ENCODE peak calls at places on chromosomes 12 and 14, in nine cellular contexts. One of them, this sample, is unnamed.

GRCh38 chr12:93706824-93707223 is 29.6 kb downstream of the CRADD start:
- DNase-seq in GM04504: no peak
- DNase-seq in GM13977: no peak
- DNase-seq in tibial artery: no peak
- DNase-seq in left lung: no peak
- DNase-seq in stimulated activated CD8-positive, alpha-beta memory T cell treated with anti-CD3 and anti-CD28 coated beads, Interleukin-4, amount 100 ng/mL, for 48 hours: no peak
- DNase-seq in effector memory CD8-positive, alpha-beta T cell: no peak
- DNase-seq in naive thymus-derived CD4-positive, alpha-beta T cell: no peak
- DNase-seq in HFF-Myc: no peak
- DNase-seq in this sample: no peak

GRCh38 chr14:44961151-44961729 is 507 bp downstream of the KLHL28 start:
- DNase-seq in GM04504: no peak
- DNase-seq in GM13977: peak; percentile 25
- DNase-seq in tibial artery: peak; percentile 66
- DNase-seq in left lung: peak; percentile 74
- DNase-seq in stimulated activated CD8-positive, alpha-beta memory T cell treated with anti-CD3 and anti-CD28 coated beads, Interleukin-4, amount 100 ng/mL, for 48 hours: peak; percentile 68
- DNase-seq in effector memory CD8-positive, alpha-beta T cell: peak; percentile 54
- DNase-seq in naive thymus-derived CD4-positive, alpha-beta T cell: peak; percentile 47
- DNase-seq in HFF-Myc: no peak
- DNase-seq in this sample: peak; percentile 64

GRCh38 chr12:101490286-101490920 is 15.3 kb downstream of the SPIC start:
- DNase-seq in GM04504: no peak
- DNase-seq in GM13977: peak; percentile 47
- DNase-seq in tibial artery: no peak
- DNase-seq in left lung: no peak
- DNase-seq in stimulated activated CD8-positive, alpha-beta memory T cell treated with anti-CD3 and anti-CD28 coated beads, Interleukin-4, amount 100 ng/mL, for 48 hours: no peak
- DNase-seq in effector memory CD8-positive, alpha-beta T cell: no peak
- DNase-seq in naive thymus-derived CD4-positive, alpha-beta T cell: no peak
- DNase-seq in HFF-Myc: peak; percentile 2
- DNase-seq in this sample: peak; percentile 52

GRCh38 chr12:132600048-132601032 is 10.0 kb downstream of the LRCOL1 start:
- DNase-seq in GM04504: peak; percentile 28
- DNase-seq in GM13977: peak; percentile 81
- DNase-seq in tibial artery: peak; percentile 58
- DNase-seq in left lung: peak; percentile 69
- DNase-seq in stimulated activated CD8-positive, alpha-beta memory T cell treated with anti-CD3 and anti-CD28 coated beads, Interleukin-4, amount 100 ng/mL, for 48 hours: peak; percentile 49
- DNase-seq in effector memory CD8-positive, alpha-beta T cell: no peak
- DNase-seq in naive thymus-derived CD4-positive, alpha-beta T cell: peak; percentile 38
- DNase-seq in HFF-Myc: no peak
- DNase-seq in this sample: peak; percentile 48

GRCh38 chr12:12612403-12612802 is 727 bp downstream of the CREBL2 start:
- DNase-seq in GM04504: peak; percentile 24
- DNase-seq in GM13977: peak; percentile 46
- DNase-seq in tibial artery: no peak
- DNase-seq in left lung: no peak
- DNase-seq in stimulated activated CD8-positive, alpha-beta memory T cell treated with anti-CD3 and anti-CD28 coated beads, Interleukin-4, amount 100 ng/mL, for 48 hours: peak; percentile 32
- DNase-seq in effector memory CD8-positive, alpha-beta T cell: no peak
- DNase-seq in naive thymus-derived CD4-positive, alpha-beta T cell: no peak
- DNase-seq in HFF-Myc: no peak
- DNase-seq in this sample: peak; percentile 15

GRCh38 chr14:78519863-78520262 is 349.7 kb downstream of the NRXN3 start:
- DNase-seq in GM04504: no peak
- DNase-seq in GM13977: peak; percentile 29
- DNase-seq in tibial artery: no peak
- DNase-seq in left lung: no peak
- DNase-seq in stimulated activated CD8-positive, alpha-beta memory T cell treated with anti-CD3 and anti-CD28 coated beads, Interleukin-4, amount 100 ng/mL, for 48 hours: peak; percentile 39
- DNase-seq in effector memory CD8-positive, alpha-beta T cell: no peak
- DNase-seq in naive thymus-derived CD4-positive, alpha-beta T cell: no peak
- DNase-seq in HFF-Myc: peak; percentile 10
- DNase-seq in this sample: peak; percentile 20

GRCh38 chr12:69332815-69333358 is 15.3 kb upstream of the LYZ start:
- DNase-seq in GM04504: no peak
- DNase-seq in GM13977: no peak
- DNase-seq in tibial artery: no peak
- DNase-seq in left lung: no peak
- DNase-seq in stimulated activated CD8-positive, alpha-beta memory T cell treated with anti-CD3 and anti-CD28 coated beads, Interleukin-4, amount 100 ng/mL, for 48 hours: no peak
- DNase-seq in effector memory CD8-positive, alpha-beta T cell: no peak
- DNase-seq in naive thymus-derived CD4-positive, alpha-beta T cell: no peak
- DNase-seq in HFF-Myc: no peak
- DNase-seq in this sample: no peak

GRCh38 chr14:99395904-99396530 is 84.6 kb downstream of the SETD3 start:
- DNase-seq in GM04504: no peak
- DNase-seq in GM13977: no peak
- DNase-seq in tibial artery: no peak
- DNase-seq in left lung: no peak
- DNase-seq in stimulated activated CD8-positive, alpha-beta memory T cell treated with anti-CD3 and anti-CD28 coated beads, Interleukin-4, amount 100 ng/mL, for 48 hours: peak; percentile 63
- DNase-seq in effector memory CD8-positive, alpha-beta T cell: peak; percentile 32
- DNase-seq in naive thymus-derived CD4-positive, alpha-beta T cell: no peak
- DNase-seq in HFF-Myc: no peak
- DNase-seq in this sample: peak; percentile 19

GRCh38 chr14:49549881-49550280 is 36.3 kb downstream of the RPS29 start:
- DNase-seq in GM04504: peak; percentile 14
- DNase-seq in GM13977: no peak
- DNase-seq in tibial artery: no peak
- DNase-seq in left lung: no peak
- DNase-seq in stimulated activated CD8-positive, alpha-beta memory T cell treated with anti-CD3 and anti-CD28 coated beads, Interleukin-4, amount 100 ng/mL, for 48 hours: no peak
- DNase-seq in effector memory CD8-positive, alpha-beta T cell: no peak
- DNase-seq in naive thymus-derived CD4-positive, alpha-beta T cell: no peak
- DNase-seq in HFF-Myc: no peak
- DNase-seq in this sample: no peak

GRCh38 chr14:104634031-104634760 is 29.6 kb upstream of the TMEM179 start:
- DNase-seq in GM04504: no peak
- DNase-seq in GM13977: no peak
- DNase-seq in tibial artery: peak; percentile 18
- DNase-seq in left lung: no peak
- DNase-seq in stimulated activated CD8-positive, alpha-beta memory T cell treated with anti-CD3 and anti-CD28 coated beads, Interleukin-4, amount 100 ng/mL, for 48 hours: no peak
- DNase-seq in effector memory CD8-positive, alpha-beta T cell: no peak
- DNase-seq in naive thymus-derived CD4-positive, alpha-beta T cell: no peak
- DNase-seq in HFF-Myc: no peak
- DNase-seq in this sample: no peak

GRCh38 chr12:94677778-94678177 is 27.4 kb upstream of the TMCC3 start:
- DNase-seq in GM04504: no peak
- DNase-seq in GM13977: peak; percentile 54
- DNase-seq in tibial artery: no peak
- DNase-seq in left lung: no peak
- DNase-seq in stimulated activated CD8-positive, alpha-beta memory T cell treated with anti-CD3 and anti-CD28 coated beads, Interleukin-4, amount 100 ng/mL, for 48 hours: no peak
- DNase-seq in effector memory CD8-positive, alpha-beta T cell: peak; percentile 23
- DNase-seq in naive thymus-derived CD4-positive, alpha-beta T cell: no peak
- DNase-seq in HFF-Myc: no peak
- DNase-seq in this sample: no peak

GRCh38 chr12:113831016-113831415 is 135.1 kb downstream of the RBM19 start:
- DNase-seq in GM04504: no peak
- DNase-seq in GM13977: no peak
- DNase-seq in tibial artery: no peak
- DNase-seq in left lung: no peak
- DNase-seq in stimulated activated CD8-positive, alpha-beta memory T cell treated with anti-CD3 and anti-CD28 coated beads, Interleukin-4, amount 100 ng/mL, for 48 hours: no peak
- DNase-seq in effector memory CD8-positive, alpha-beta T cell: no peak
- DNase-seq in naive thymus-derived CD4-positive, alpha-beta T cell: no peak
- DNase-seq in HFF-Myc: no peak
- DNase-seq in this sample: no peak

GRCh38 chr14:50955373-50956043 is 11.2 kb upstream of the PYGL start:
- DNase-seq in GM04504: peak; percentile 92
- DNase-seq in GM13977: no peak
- DNase-seq in tibial artery: peak; percentile 80
- DNase-seq in left lung: peak; percentile 78
- DNase-seq in stimulated activated CD8-positive, alpha-beta memory T cell treated with anti-CD3 and anti-CD28 coated beads, Interleukin-4, amount 100 ng/mL, for 48 hours: peak; percentile 67
- DNase-seq in effector memory CD8-positive, alpha-beta T cell: no peak
- DNase-seq in naive thymus-derived CD4-positive, alpha-beta T cell: no peak
- DNase-seq in HFF-Myc: peak; percentile 90
- DNase-seq in this sample: peak; percentile 53

GRCh38 chr14:88993946-88994345 is 169.5 kb downstream of the TTC8 start:
- DNase-seq in GM04504: no peak
- DNase-seq in GM13977: no peak
- DNase-seq in tibial artery: no peak
- DNase-seq in left lung: no peak
- DNase-seq in stimulated activated CD8-positive, alpha-beta memory T cell treated with anti-CD3 and anti-CD28 coated beads, Interleukin-4, amount 100 ng/mL, for 48 hours: no peak
- DNase-seq in effector memory CD8-positive, alpha-beta T cell: no peak
- DNase-seq in naive thymus-derived CD4-positive, alpha-beta T cell: no peak
- DNase-seq in HFF-Myc: no peak
- DNase-seq in this sample: no peak

GRCh38 chr12:65775720-65776119 is 48.6 kb upstream of the HMGA2 start:
- DNase-seq in GM04504: no peak
- DNase-seq in GM13977: no peak
- DNase-seq in tibial artery: no peak
- DNase-seq in left lung: no peak
- DNase-seq in stimulated activated CD8-positive, alpha-beta memory T cell treated with anti-CD3 and anti-CD28 coated beads, Interleukin-4, amount 100 ng/mL, for 48 hours: no peak
- DNase-seq in effector memory CD8-positive, alpha-beta T cell: no peak
- DNase-seq in naive thymus-derived CD4-positive, alpha-beta T cell: no peak
- DNase-seq in HFF-Myc: no peak
- DNase-seq in this sample: no peak

GRCh38 chr14:63770187-63770807 is 42.4 kb upstream of the SGPP1 start:
- DNase-seq in GM04504: peak; percentile 29
- DNase-seq in GM13977: peak; percentile 52
- DNase-seq in tibial artery: peak; percentile 42
- DNase-seq in left lung: no peak
- DNase-seq in stimulated activated CD8-positive, alpha-beta memory T cell treated with anti-CD3 and anti-CD28 coated beads, Interleukin-4, amount 100 ng/mL, for 48 hours: peak; percentile 52
- DNase-seq in effector memory CD8-positive, alpha-beta T cell: peak; percentile 54
- DNase-seq in naive thymus-derived CD4-positive, alpha-beta T cell: peak; percentile 62
- DNase-seq in HFF-Myc: peak; percentile 32
- DNase-seq in this sample: peak; percentile 29

GRCh38 chr12:94942663-94943062 is 60.8 kb downstream of the NDUFA12 start:
- DNase-seq in GM04504: no peak
- DNase-seq in GM13977: no peak
- DNase-seq in tibial artery: no peak
- DNase-seq in left lung: no peak
- DNase-seq in stimulated activated CD8-positive, alpha-beta memory T cell treated with anti-CD3 and anti-CD28 coated beads, Interleukin-4, amount 100 ng/mL, for 48 hours: no peak
- DNase-seq in effector memory CD8-positive, alpha-beta T cell: no peak
- DNase-seq in naive thymus-derived CD4-positive, alpha-beta T cell: no peak
- DNase-seq in HFF-Myc: no peak
- DNase-seq in this sample: peak; percentile 18

GRCh38 chr12:91551927-91552326 is 369.3 kb upstream of the DCN start:
- DNase-seq in GM04504: no peak
- DNase-seq in GM13977: no peak
- DNase-seq in tibial artery: peak; percentile 53
- DNase-seq in left lung: no peak
- DNase-seq in stimulated activated CD8-positive, alpha-beta memory T cell treated with anti-CD3 and anti-CD28 coated beads, Interleukin-4, amount 100 ng/mL, for 48 hours: no peak
- DNase-seq in effector memory CD8-positive, alpha-beta T cell: no peak
- DNase-seq in naive thymus-derived CD4-positive, alpha-beta T cell: no peak
- DNase-seq in HFF-Myc: no peak
- DNase-seq in this sample: no peak

GRCh38 chr12:62714409-62715075 is 220.4 kb downstream of the PPM1H start:
- DNase-seq in GM04504: no peak
- DNase-seq in GM13977: no peak
- DNase-seq in tibial artery: no peak
- DNase-seq in left lung: no peak
- DNase-seq in stimulated activated CD8-positive, alpha-beta memory T cell treated with anti-CD3 and anti-CD28 coated beads, Interleukin-4, amount 100 ng/mL, for 48 hours: no peak
- DNase-seq in effector memory CD8-positive, alpha-beta T cell: no peak
- DNase-seq in naive thymus-derived CD4-positive, alpha-beta T cell: no peak
- DNase-seq in HFF-Myc: peak; percentile 66
- DNase-seq in this sample: no peak

GRCh38 chr12:117030187-117030896 is 68.9 kb downstream of the TESC start:
- DNase-seq in GM04504: no peak
- DNase-seq in GM13977: no peak
- DNase-seq in tibial artery: no peak
- DNase-seq in left lung: no peak
- DNase-seq in stimulated activated CD8-positive, alpha-beta memory T cell treated with anti-CD3 and anti-CD28 coated beads, Interleukin-4, amount 100 ng/mL, for 48 hours: no peak
- DNase-seq in effector memory CD8-positive, alpha-beta T cell: no peak
- DNase-seq in naive thymus-derived CD4-positive, alpha-beta T cell: no peak
- DNase-seq in HFF-Myc: no peak
- DNase-seq in this sample: no peak

GRCh38 chr12:52029686-52030085 is 21.6 kb upstream of the NR4A1 start:
- DNase-seq in GM04504: no peak
- DNase-seq in GM13977: no peak
- DNase-seq in tibial artery: no peak
- DNase-seq in left lung: peak; percentile 82
- DNase-seq in stimulated activated CD8-positive, alpha-beta memory T cell treated with anti-CD3 and anti-CD28 coated beads, Interleukin-4, amount 100 ng/mL, for 48 hours: no peak
- DNase-seq in effector memory CD8-positive, alpha-beta T cell: no peak
- DNase-seq in naive thymus-derived CD4-positive, alpha-beta T cell: no peak
- DNase-seq in HFF-Myc: no peak
- DNase-seq in this sample: no peak

GRCh38 chr12:26056335-26056734 is 68.5 kb downstream of the BHLHE41 start:
- DNase-seq in GM04504: no peak
- DNase-seq in GM13977: no peak
- DNase-seq in tibial artery: no peak
- DNase-seq in left lung: no peak
- DNase-seq in stimulated activated CD8-positive, alpha-beta memory T cell treated with anti-CD3 and anti-CD28 coated beads, Interleukin-4, amount 100 ng/mL, for 48 hours: no peak
- DNase-seq in effector memory CD8-positive, alpha-beta T cell: no peak
- DNase-seq in naive thymus-derived CD4-positive, alpha-beta T cell: no peak
- DNase-seq in HFF-Myc: no peak
- DNase-seq in this sample: no peak

GRCh38 chr12:79407671-79408622 is 282.8 kb downstream of the PAWR start:
- DNase-seq in GM04504: peak; percentile 63
- DNase-seq in GM13977: peak; percentile 14
- DNase-seq in tibial artery: peak; percentile 27
- DNase-seq in left lung: peak; percentile 44
- DNase-seq in stimulated activated CD8-positive, alpha-beta memory T cell treated with anti-CD3 and anti-CD28 coated beads, Interleukin-4, amount 100 ng/mL, for 48 hours: no peak
- DNase-seq in effector memory CD8-positive, alpha-beta T cell: no peak
- DNase-seq in naive thymus-derived CD4-positive, alpha-beta T cell: no peak
- DNase-seq in HFF-Myc: peak; percentile 76
- DNase-seq in this sample: peak; percentile 59

GRCh38 chr12:54680374-54680773 is 32.2 kb upstream of the DCD start:
- DNase-seq in GM04504: no peak
- DNase-seq in GM13977: peak; percentile 26
- DNase-seq in tibial artery: no peak
- DNase-seq in left lung: no peak
- DNase-seq in stimulated activated CD8-positive, alpha-beta memory T cell treated with anti-CD3 and anti-CD28 coated beads, Interleukin-4, amount 100 ng/mL, for 48 hours: peak; percentile 65
- DNase-seq in effector memory CD8-positive, alpha-beta T cell: peak; percentile 7
- DNase-seq in naive thymus-derived CD4-positive, alpha-beta T cell: no peak
- DNase-seq in HFF-Myc: peak; percentile 7
- DNase-seq in this sample: peak; percentile 50

GRCh38 chr14:99996951-99997571 is 68.2 kb upstream of the EVL start:
- DNase-seq in GM04504: no peak
- DNase-seq in GM13977: no peak
- DNase-seq in tibial artery: no peak
- DNase-seq in left lung: no peak
- DNase-seq in stimulated activated CD8-positive, alpha-beta memory T cell treated with anti-CD3 and anti-CD28 coated beads, Interleukin-4, amount 100 ng/mL, for 48 hours: no peak
- DNase-seq in effector memory CD8-positive, alpha-beta T cell: no peak
- DNase-seq in naive thymus-derived CD4-positive, alpha-beta T cell: no peak
- DNase-seq in HFF-Myc: no peak
- DNase-seq in this sample: no peak

GRCh38 chr12:89309815-89310214 is 42.5 kb downstream of the DUSP6 start:
- DNase-seq in GM04504: no peak
- DNase-seq in GM13977: no peak
- DNase-seq in tibial artery: no peak
- DNase-seq in left lung: no peak
- DNase-seq in stimulated activated CD8-positive, alpha-beta memory T cell treated with anti-CD3 and anti-CD28 coated beads, Interleukin-4, amount 100 ng/mL, for 48 hours: no peak
- DNase-seq in effector memory CD8-positive, alpha-beta T cell: no peak
- DNase-seq in naive thymus-derived CD4-positive, alpha-beta T cell: no peak
- DNase-seq in HFF-Myc: no peak
- DNase-seq in this sample: no peak

GRCh38 chr12:31362115-31362758 is 36.3 kb upstream of the SINHCAF start:
- DNase-seq in GM04504: no peak
- DNase-seq in GM13977: no peak
- DNase-seq in tibial artery: no peak
- DNase-seq in left lung: no peak
- DNase-seq in stimulated activated CD8-positive, alpha-beta memory T cell treated with anti-CD3 and anti-CD28 coated beads, Interleukin-4, amount 100 ng/mL, for 48 hours: peak; percentile 27
- DNase-seq in effector memory CD8-positive, alpha-beta T cell: no peak
- DNase-seq in naive thymus-derived CD4-positive, alpha-beta T cell: no peak
- DNase-seq in HFF-Myc: no peak
- DNase-seq in this sample: no peak

GRCh38 chr12:107704056-107704455 is 18.5 kb downstream of the PWP1 start:
- DNase-seq in GM04504: no peak
- DNase-seq in GM13977: no peak
- DNase-seq in tibial artery: no peak
- DNase-seq in left lung: no peak
- DNase-seq in stimulated activated CD8-positive, alpha-beta memory T cell treated with anti-CD3 and anti-CD28 coated beads, Interleukin-4, amount 100 ng/mL, for 48 hours: no peak
- DNase-seq in effector memory CD8-positive, alpha-beta T cell: no peak
- DNase-seq in naive thymus-derived CD4-positive, alpha-beta T cell: no peak
- DNase-seq in HFF-Myc: no peak
- DNase-seq in this sample: no peak

This sample was measured in Kasumi-1.